ENCODE peak calls at places on chromosome 3, in seven cellular contexts. X is MM.1S, Y is breast epithelium, C is AG04450, R is Peyer's patch, E is spleen, I is transverse colon. N is an unnamed sample.
A peak's percentile ranks its signal among the peaks of the same experiment; 100 is the strongest.

GRCh38 chr3:165192610-165193192 is 3.5 kb downstream of the SLITRK3 start:
- DNase-seq in E (no peak), X (no peak), Y (no peak), C (no peak), R (no peak), I (no peak), N (no peak)

GRCh38 chr3:126750760-126751129 is 46.7 kb downstream of the CHCHD6 start:
- DNase-seq in X (no peak), E (no peak), C (no peak), R (no peak), I (no peak), Y (no peak), N (no peak)

GRCh38 chr3:131602011-131602779 is 99.4 kb upstream of the MRPL3 start:
- DNase-seq in R (no peak), E (no peak), C (no peak), Y (no peak), X (no peak), I (no peak), N (peak; percentile 9)

GRCh38 chr3:126317029-126317996 is 39.9 kb downstream of the KLF15 start:
- DNase-seq in C (no peak), I (no peak), R (no peak), Y (no peak), X (no peak), E (peak; percentile 33), N (no peak)

GRCh38 chr3:65776494-65776893 is 262.2 kb downstream of the MAGI1 start:
- DNase-seq in E (no peak), Y (no peak), C (peak; percentile 7), R (no peak), X (no peak), I (no peak), N (no peak)

GRCh38 chr3:112759210-112759609 is 87.5 kb downstream of the CD200R1L start:
- DNase-seq in E (no peak), X (no peak), R (no peak), C (no peak), Y (no peak), I (no peak), N (no peak)

GRCh38 chr3:13565581-13566461 is 16.9 kb downstream of the FBLN2 start:
- DNase-seq in E (no peak), X (no peak), Y (no peak), R (no peak), C (no peak), I (no peak), N (no peak)

GRCh38 chr3:193794002-193794835 is 201.2 kb downstream of the OPA1 start:
- DNase-seq in I (no peak), E (no peak), Y (no peak), C (no peak), X (no peak), R (no peak), N (no peak)

GRCh38 chr3:113035387-113035982 is 44.7 kb downstream of the GTPBP8 start:
- DNase-seq in R (no peak), C (no peak), Y (no peak), E (no peak), X (peak; percentile 64), I (peak; percentile 11), N (peak; percentile 18)

GRCh38 chr3:45599424-45599886 is 4.9 kb downstream of the LIMD1 start:
- DNase-seq in X (no peak), C (no peak), Y (no peak), E (peak; percentile 74), I (peak; percentile 51), R (no peak), N (no peak)

GRCh38 chr3:42936157-42936981 is 30.4 kb downstream of the ZNF662 start:
- DNase-seq in Y (no peak), X (no peak), I (peak; percentile 14), C (peak; percentile 10), E (peak; percentile 65), R (no peak), N (no peak)

GRCh38 chr3:136586580-136586979 is 165.6 kb downstream of the STAG1 start:
- DNase-seq in Y (no peak), E (no peak), I (no peak), R (no peak), C (no peak), X (no peak), N (no peak)

GRCh38 chr3:5227812-5228211 is 40.3 kb downstream of the EDEM1 start:
- DNase-seq in R (no peak), Y (no peak), C (no peak), I (no peak), E (no peak), X (no peak), N (no peak)

GRCh38 chr3:43093006-43093405 is 12.9 kb downstream of the POMGNT2 start:
- DNase-seq in C (no peak), X (no peak), I (no peak), Y (no peak), R (no peak), E (no peak), N (no peak)

GRCh38 chr3:190996376-190996775 is 133.9 kb upstream of the GMNC start:
- DNase-seq in E (no peak), X (peak; percentile 63), Y (no peak), C (no peak), R (no peak), I (no peak), N (no peak)

GRCh38 chr3:126937533-126938432 is 45.1 kb upstream of the PLXNA1 start:
- DNase-seq in E (peak; percentile 57), C (no peak), X (no peak), Y (no peak), I (no peak), R (no peak), N (no peak)

GRCh38 chr3:11637901-11638668 is 5.6 kb downstream of the VGLL4 start:
- DNase-seq in X (no peak), E (no peak), C (peak; percentile 21), R (no peak), I (no peak), Y (no peak), N (no peak)

GRCh38 chr3:25441234-25441856 is 13.3 kb downstream of the RARB start:
- DNase-seq in C (no peak), R (no peak), X (no peak), E (no peak), I (peak; percentile 17), Y (no peak), N (no peak)

GRCh38 chr3:8480699-8481098 is 20.9 kb upstream of the LMCD1 start:
- DNase-seq in E (no peak), Y (no peak), X (no peak), I (no peak), C (no peak), R (no peak), N (no peak)

GRCh38 chr3:111045564-111045963 is 26.1 kb upstream of the NECTIN3 start:
- DNase-seq in I (no peak), E (no peak), C (no peak), R (no peak), X (no peak), Y (no peak), N (no peak)
- H3K4me3 ChIP-seq in I (no peak overlapping the region), E (no peak overlapping the region), C (no peak overlapping the region), R (no peak overlapping the region), X (no peak overlapping the region), Y (no peak overlapping the region), N (no peak overlapping the region)

DNA sequence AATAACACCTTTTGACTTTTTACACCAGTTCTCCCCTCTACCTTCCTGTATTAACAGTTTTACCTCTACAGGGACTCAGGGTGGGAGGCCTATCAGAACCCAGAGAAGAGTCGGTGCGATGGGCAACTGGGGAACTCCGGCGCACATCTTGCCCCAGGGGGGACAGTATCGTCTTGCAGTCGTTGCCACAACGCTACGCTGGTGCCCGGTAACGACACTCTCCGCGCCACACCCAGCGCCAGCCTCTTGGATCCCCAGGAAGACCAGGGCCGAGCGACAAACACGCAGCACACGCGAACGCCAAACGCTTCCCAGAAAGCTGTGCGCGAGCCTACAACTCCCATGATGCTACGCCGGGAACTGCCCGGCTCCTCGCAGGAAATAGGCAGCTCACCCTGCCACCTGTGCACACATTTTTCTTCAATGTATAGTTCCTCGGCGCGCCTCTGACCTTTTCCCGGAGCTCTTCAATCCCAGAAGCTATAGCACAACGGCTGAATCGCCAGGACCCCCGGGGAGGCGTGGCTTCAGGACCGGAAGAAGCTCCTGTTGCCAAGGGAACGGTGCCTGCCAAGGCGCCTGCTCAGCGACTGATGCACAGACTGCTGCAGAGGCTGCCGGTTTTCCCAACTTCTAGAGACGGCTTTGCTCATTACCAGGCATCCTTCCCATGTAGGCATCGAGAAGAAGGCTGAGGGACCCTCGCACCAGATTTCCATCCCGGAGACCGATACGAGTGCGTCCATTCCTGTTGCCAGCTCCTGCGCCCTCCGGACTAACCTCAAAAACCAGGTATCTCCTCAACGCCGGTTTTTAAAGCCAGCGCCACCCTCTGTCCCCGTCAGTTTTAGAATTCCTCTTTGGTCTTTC is at the start of gene ARL6:
- DNase-seq in I (peak; percentile 83), Y (peak; percentile 65), C (peak; percentile 59), R (peak; percentile 73), X (peak; percentile 87), E (peak; percentile 93), N (peak; percentile 58)
- TF ChIP-seq CTCF in I (no peak), Y (no peak), C (peak; percentile 32), R (no peak), X (no peak), E (no peak), N (peak; percentile 8)

DNA sequence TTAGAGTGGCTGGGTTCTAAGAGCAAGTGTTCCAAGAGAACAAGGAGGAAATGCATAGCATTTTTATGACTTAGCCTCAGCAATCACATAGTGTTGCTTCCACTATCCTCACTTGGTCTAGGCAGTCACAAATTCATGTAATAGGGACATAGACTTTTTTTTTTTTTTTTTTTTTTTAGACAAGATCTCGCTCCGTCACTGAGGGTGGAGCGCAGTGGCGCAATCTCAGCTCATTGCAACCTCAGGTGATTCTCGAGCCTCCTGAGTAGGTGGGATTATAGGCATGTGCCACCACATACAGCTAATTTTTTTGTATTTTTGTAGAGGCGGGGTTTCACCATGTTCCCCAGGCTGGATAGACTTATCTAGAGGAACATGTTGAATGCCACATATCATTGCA is 4.7 kb upstream of the GNB4 start:
- DNase-seq in Y (no peak), I (no peak), C (no peak), X (no peak), R (no peak), E (no peak), N (no peak)
- H3K27me3 ChIP-seq in Y (no peaks in the 10 kb centered on the region), I (peaks cover 12% of the 10 kb centered on the region), C (no peaks in the 10 kb centered on the region), X (peaks cover 5% of the 10 kb centered on the region), R (no peaks in the 10 kb centered on the region), E (peaks cover 3% of the 10 kb centered on the region), N (no peaks in the 10 kb centered on the region)

GRCh38 chr3:176896165-176896564 is 301.1 kb downstream of the TBL1XR1 start:
- DNase-seq in C (no peak), Y (no peak), R (no peak), E (no peak), I (no peak), X (no peak), N (no peak)
- H3K4me3 ChIP-seq in C (no peak overlapping the region), Y (no peak overlapping the region), R (no peak overlapping the region), E (no peak overlapping the region), I (no peak overlapping the region), X (no peak overlapping the region), N (no peak overlapping the region)

GRCh38 chr3:156865732-156866131 is 39.6 kb downstream of the LEKR1 start:
- DNase-seq in X (no peak), I (no peak), Y (no peak), E (no peak), R (no peak), C (no peak), N (no peak)
- TF ChIP-seq CTCF in X (no peak), I (no peak), Y (no peak), E (no peak), R (no peak), C (peak; percentile 19), N (no peak)